ENCODE peak calls at places on chromosome X, in five cellular contexts. D is hypothalamus, X is left ventricle myocardium inferior, Y is anterior cingulate cortex, N is IMR-90. L is an unnamed sample.

GRCh38 chrX:53990201-53990600 is 54.1 kb downstream of the PHF8 start:
- DNase-seq in Y (no peak), N (peak), D (no peak), X (no peak), L (no peak)

GRCh38 chrX:17291998-17292658 is 82.9 kb upstream of the NHS start:
- DNase-seq in N (no peak), D (no peak), Y (no peak), X (no peak), L (peak)

GRCh38 chrX:130024127-130024526 is 41.7 kb downstream of the BCORL1 start:
- DNase-seq in N (peak), Y (no peak), X (peak), D (no peak), L (no peak)

GRCh38 chrX:44651347-44651746 is 108.7 kb upstream of the FUNDC1 start:
- DNase-seq in X (no peak), N (no peak), Y (peak), D (no peak), L (peak)

GRCh38 chrX:72132456-72132855 is 741 bp upstream of the RTL5 start:
- DNase-seq in N (no peak), X (no peak), Y (no peak), D (no peak), L (no peak)

GRCh38 chrX:78437621-78438020 is 110.2 kb upstream of the CYSLTR1 start:
- DNase-seq in D (no peak), X (no peak), Y (no peak), N (no peak), L (no peak)

GRCh38 chrX:39983715-39984114 is 114.0 kb downstream of the BCOR start:
- DNase-seq in Y (no peak), X (no peak), D (no peak), N (peak), L (no peak)

GRCh38 chrX:56600141-56600540 is 36.7 kb downstream of the UBQLN2 start:
- DNase-seq in N (peak), X (no peak), D (no peak), Y (no peak), L (no peak)

GRCh38 chrX:69493193-69493592 is 10.9 kb upstream of the NALF2 start:
- DNase-seq in Y (no peak), D (no peak), X (no peak), N (no peak), L (peak)

GRCh38 chrX:63560601-63561218 is 209.6 kb upstream of the SPIN4 start:
- DNase-seq in Y (peak), N (peak), D (peak), X (peak), L (peak)

GRCh38 chrX:46380148-46380752 is 165.0 kb downstream of the ZNF674 start:
- DNase-seq in X (no peak), D (no peak), Y (no peak), N (no peak), L (no peak)

GRCh38 chrX:84188320-84188834 is 378 bp upstream of the RPS6KA6 start:
- DNase-seq in X (peak), Y (peak), D (peak), N (peak), L (peak)

GRCh38 chrX:40459576-40460158 is 121.1 kb upstream of the ATP6AP2 start:
- DNase-seq in D (peak), Y (peak), N (no peak), X (no peak), L (no peak)

GRCh38 chrX:24283122-24283789 is 30.6 kb downstream of the SUPT20HL2 start:
- DNase-seq in X (no peak), D (no peak), Y (no peak), N (no peak), L (no peak)

L was measured in NCI-H446.